ENCODE peak calls at places on chromosomes 13 and 19, in seven cellular contexts. T is cardiac muscle cell, G is endodermal cell, Q is fibroblast of lung, K is kidney epithelial cell, R is cardiac fibroblast, O is PC-3. X is an unnamed sample.

GRCh38 chr13:25153736-25154135 is 18.4 kb downstream of the AMER2 start:
- DNase-seq in T (no peak), G (no peak), Q (no peak), K (no peak), R (no peak), O (no peak), X (no peak)

GRCh38 chr13:24228852-24229458 is 68.4 kb downstream of the SPATA13 start:
- DNase-seq in T (peak), G (peak), Q (peak), K (peak), R (peak), O (peak), X (peak)

GRCh38 chr13:72696590-72696989 is 30.8 kb downstream of the MZT1 start:
- DNase-seq in T (peak), G (no peak), Q (no peak), K (no peak), R (peak), O (peak), X (peak)

GRCh38 chr19:44640518-44640917 is 3.2 kb upstream of the PVR start:
- DNase-seq in T (peak), G (no peak), Q (peak), K (no peak), R (peak), O (peak), X (peak)

GRCh38 chr13:42049454-42049780 is 969 bp downstream of the DGKH start:
- DNase-seq in T (no peak), G (no peak), Q (no peak), K (no peak), R (no peak), O (no peak), X (no peak)

GRCh38 chr13:18944501-18945068 is 237.0 kb downstream of the TUBA3C start:
- DNase-seq in T (no peak), G (no peak), Q (no peak), K (no peak), R (no peak), O (no peak), X (no peak)

GRCh38 chr13:29905845-29906244 is 55.4 kb upstream of the UBL3 start:
- DNase-seq in T (peak), G (no peak), Q (peak), K (no peak), R (peak), O (peak), X (peak)

GRCh38 chr13:81917829-81918228 is 1576.9 kb upstream of the SPRY2 start:
- DNase-seq in T (no peak), G (no peak), Q (no peak), K (no peak), R (no peak), O (peak), X (no peak)

GRCh38 chr13:86109107-86109506 is 309.9 kb upstream of the SLITRK6 start:
- DNase-seq in T (no peak), G (no peak), Q (no peak), K (no peak), R (no peak), O (no peak), X (no peak)

GRCh38 chr13:62168891-62169290 is 753.2 kb upstream of the PCDH20 start:
- DNase-seq in T (no peak), G (no peak), Q (no peak), K (no peak), R (no peak), O (no peak), X (no peak)

GRCh38 chr19:5628470-5628869 is 5.6 kb downstream of the SAFB start:
- DNase-seq in T (no peak), G (no peak), Q (peak), K (no peak), R (peak), O (no peak), X (peak)

GRCh38 chr13:109941951-109942350 is 155.6 kb upstream of the IRS2 start:
- DNase-seq in T (peak), G (no peak), Q (peak), K (peak), R (peak), O (no peak), X (peak)

GRCh38 chr19:18596752-18597157 is 8.2 kb downstream of the REX1BD start:
- DNase-seq in T (peak), G (peak), Q (no peak), K (no peak), R (peak), O (peak), X (peak)

GRCh38 chr13:47213057-47213456 is 316.2 kb upstream of the HTR2A start:
- DNase-seq in T (no peak), G (no peak), Q (peak), K (no peak), R (no peak), O (peak), X (no peak)

GRCh38 chr13:104648291-104648690 is 1582.1 kb upstream of the SLC10A2 start:
- DNase-seq in T (no peak), G (no peak), Q (no peak), K (no peak), R (no peak), O (no peak), X (no peak)

DNA sequence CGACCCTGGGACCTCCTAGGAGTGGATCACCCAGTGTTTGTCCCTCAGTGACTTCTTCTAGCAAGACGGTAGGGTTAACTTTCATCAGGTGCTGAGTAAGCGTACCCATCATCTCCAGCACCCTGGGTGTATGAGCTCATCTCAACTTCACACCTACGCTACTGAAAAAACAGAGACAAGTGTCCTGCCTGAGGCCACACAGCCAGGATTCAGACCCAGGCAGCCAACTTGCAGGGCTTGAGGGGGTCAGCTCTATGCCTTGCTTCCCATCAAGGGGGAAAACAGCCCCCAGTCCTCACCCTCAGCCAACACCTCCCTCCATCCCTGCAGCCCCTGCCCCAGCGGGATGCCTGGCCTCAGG is 4.6 kb downstream of the TLE2 start:
- DNase-seq in T (no peak), G (no peak), Q (no peak), K (no peak), R (no peak), O (no peak), X (no peak)
- H3K4me3 ChIP-seq in T (no peak), G (peak), Q (no peak), K (no peak), R (no peak), O (no peak), X (no peak)

DNA sequence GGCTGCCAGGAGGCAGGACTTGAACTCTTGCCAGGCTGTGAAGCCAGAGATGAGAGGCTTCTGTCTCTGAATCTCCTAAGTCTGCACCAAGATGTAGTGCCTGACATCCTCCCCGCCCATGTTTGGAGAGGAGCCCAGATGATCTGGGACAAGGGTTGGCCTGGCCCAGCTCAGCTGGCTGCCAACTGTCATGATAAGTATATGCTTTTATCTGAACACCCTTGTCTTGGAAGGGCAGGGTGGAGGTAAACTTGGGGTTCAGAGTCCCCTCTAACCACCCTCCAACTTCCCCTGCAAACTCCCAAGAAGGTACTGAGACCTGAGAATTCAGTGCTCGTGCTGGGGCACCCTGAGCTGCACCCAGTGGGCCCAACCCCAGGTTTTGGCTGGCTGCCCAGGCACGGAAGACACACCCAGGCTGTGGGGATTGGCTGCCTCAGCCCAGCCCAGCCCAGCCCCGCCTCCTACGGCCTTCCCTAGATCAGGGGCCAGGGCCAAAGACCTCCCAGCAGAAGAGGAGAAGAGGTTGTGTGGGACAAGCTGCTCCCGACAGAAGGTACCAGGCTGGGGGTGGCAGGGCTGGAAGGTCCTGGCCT is at the start of gene CYP4F12:
- DNase-seq in T (peak), G (no peak), Q (no peak), K (no peak), R (peak), O (peak), X (no peak)
- H3K4me3 ChIP-seq in T (no peak), G (no peak), Q (no peak), K (no peak), R (no peak), O (no peak), X (no peak)

GRCh38 chr19:35030257-35031071 is at the start of gene SCN1B:
- DNase-seq in T (peak), G (peak), Q (peak), K (no peak), R (peak), O (peak), X (peak)
- H3K4me3 ChIP-seq in T (peak), G (peak), Q (peak), K (peak), R (peak), O (peak), X (peak)

GRCh38 chr19:56840452-56841193 is at the start of the genes PEG3 and ZIM2:
- DNase-seq in T (peak), G (no peak), Q (no peak), K (no peak), R (no peak), O (no peak), X (no peak)
- H3K4me3 ChIP-seq in T (no peak), G (no peak), Q (no peak), K (peak), R (peak), O (peak), X (no peak)

DNA sequence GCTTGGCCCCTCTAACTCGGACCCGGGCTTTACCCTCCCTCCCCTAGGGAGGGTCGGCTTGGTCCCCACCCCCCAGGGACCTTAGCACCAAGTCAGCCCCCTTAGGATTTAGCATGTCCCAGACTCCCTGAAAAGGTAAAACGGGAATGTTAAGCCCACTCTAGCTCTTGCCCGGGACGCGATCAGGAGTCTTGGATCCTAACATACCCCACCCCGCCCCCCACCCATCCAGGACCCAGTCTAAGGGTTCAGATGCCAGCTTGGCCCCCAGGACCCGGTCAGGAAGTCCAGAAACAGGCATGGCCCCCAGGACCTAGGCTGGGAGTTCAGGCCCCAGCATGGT is 437 bp downstream of the EPOR start:
- DNase-seq in T (no peak), G (no peak), Q (no peak), K (no peak), R (no peak), O (no peak), X (no peak)
- H3K4me3 ChIP-seq in T (peak), G (peak), Q (peak), K (peak), R (peak), O (peak), X (peak)

GRCh38 chr19:34838753-34839431 is 65.9 kb upstream of the ZNF599 start:
- DNase-seq in T (peak), G (peak), Q (no peak), K (no peak), R (peak), O (no peak), X (peak)
- H3K4me3 ChIP-seq in T (no peak), G (no peak), Q (no peak), K (no peak), R (peak), O (no peak), X (no peak)

GRCh38 chr19:15201374-15202023 is 704 bp upstream of the NOTCH3 start:
- DNase-seq in T (no peak), G (no peak), Q (no peak), K (no peak), R (no peak), O (no peak), X (no peak)
- H3K4me3 ChIP-seq in T (no peak), G (peak), Q (no peak), K (no peak), R (peak), O (peak), X (peak)

DNA sequence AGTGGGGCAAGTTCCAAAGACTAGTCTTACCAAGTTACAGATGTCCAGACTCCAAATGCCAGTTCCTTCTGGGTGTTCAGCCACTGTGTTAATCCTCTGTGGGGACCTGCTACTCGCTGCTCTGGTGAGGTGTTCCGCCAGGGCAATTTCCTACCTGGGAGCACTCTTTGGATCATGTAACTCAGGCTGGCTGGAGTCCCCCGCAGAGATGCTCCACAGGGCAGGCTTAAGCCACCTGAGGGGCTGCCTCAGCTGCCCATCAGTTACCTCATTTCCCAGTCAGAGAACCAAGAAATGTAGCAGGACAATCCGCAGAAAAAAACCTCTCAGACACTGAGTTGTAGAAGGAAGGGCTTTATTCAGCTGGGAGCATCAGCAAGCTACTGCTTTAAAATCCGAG is 133.8 kb downstream of the ZNF737 start:
- DNase-seq in T (no peak), G (no peak), Q (no peak), K (no peak), R (no peak), O (no peak), X (no peak)
- H3K4me3 ChIP-seq in T (no peak), G (no peak), Q (no peak), K (no peak), R (no peak), O (no peak), X (no peak)